ENCODE peak calls at places on chromosomes 13 and 19, in nine cellular contexts. J is ovary, P is BJ, A is neural progenitor cell, Q is foreskin fibroblast, S is WTC11, M is ascending aorta, W is activated B cell treated with CpG ODN at 0.5 μM for 24 hours, N is colonic mucosa. U is an unnamed sample.

GRCh38 chr19:15992014-15992413 is 43.2 kb downstream of the OR10H4 start:
- DNase-seq in J (no peak), P (no peak), A (no peak), Q (no peak), S (no peak), M (no peak), W (no peak), N (no peak), U (no peak)

GRCh38 chr19:8490873-8491272 is 11.6 kb downstream of the PRAM1 start:
- DNase-seq in J (no peak), P (no peak), A (no peak), Q (no peak), S (no peak), M (no peak), W (no peak), N (no peak), U (no peak)

GRCh38 chr13:91241249-91241648 is 106.2 kb upstream of the MIR17HG start:
- DNase-seq in J (no peak), P (no peak), A (no peak), Q (no peak), S (no peak), M (no peak), W (no peak), N (no peak), U (no peak)

GRCh38 chr13:66343224-66343828 is 886.8 kb downstream of the PCDH9 start:
- DNase-seq in J (no peak), P (no peak), A (no peak), Q (no peak), S (no peak), M (no peak), W (no peak), N (no peak), U (no peak)

GRCh38 chr19:38506723-38507550 is 73.4 kb downstream of the RYR1 start:
- DNase-seq in J (peak), P (no peak), A (peak), Q (peak), S (peak), M (peak), W (peak), N (peak), U (peak)

GRCh38 chr13:45548281-45548680 is 67.3 kb downstream of the ERICH6B start:
- DNase-seq in J (no peak), P (no peak), A (no peak), Q (no peak), S (no peak), M (no peak), W (no peak), N (no peak), U (no peak)

GRCh38 chr19:47158879-47159509 is 28.4 kb downstream of the SAE1 start:
- DNase-seq in J (no peak), P (no peak), A (no peak), Q (no peak), S (no peak), M (no peak), W (no peak), N (no peak), U (no peak)

GRCh38 chr19:47095707-47096704 is 17.6 kb downstream of the ZC3H4 start:
- DNase-seq in J (no peak), P (no peak), A (no peak), Q (no peak), S (no peak), M (no peak), W (no peak), N (peak), U (no peak)

GRCh38 chr13:50840327-50840726 is 3.2 kb downstream of the DLEU7 start:
- DNase-seq in J (no peak), P (no peak), A (no peak), Q (no peak), S (no peak), M (no peak), W (no peak), N (no peak), U (no peak)

GRCh38 chr13:84446972-84447700 is 564.9 kb upstream of the SLITRK1 start:
- DNase-seq in J (no peak), P (no peak), A (no peak), Q (peak), S (no peak), M (no peak), W (no peak), N (no peak), U (no peak)

GRCh38 chr19:47232422-47233211 is 1.6 kb upstream of the BBC3 start:
- DNase-seq in J (no peak), P (peak), A (no peak), Q (no peak), S (no peak), M (no peak), W (no peak), N (peak), U (no peak)

GRCh38 chr19:2487090-2487489 is 11.2 kb downstream of the GADD45B start:
- DNase-seq in J (no peak), P (no peak), A (no peak), Q (no peak), S (no peak), M (no peak), W (no peak), N (no peak), U (no peak)

GRCh38 chr19:28103916-28104315 is 1109.0 kb downstream of the UQCRFS1 start:
- DNase-seq in J (no peak), P (no peak), A (peak), Q (no peak), S (peak), M (no peak), W (no peak), N (no peak), U (no peak)

GRCh38 chr19:18062043-18062442 is 24.7 kb downstream of the IL12RB1 start:
- DNase-seq in J (no peak), P (no peak), A (no peak), Q (no peak), S (no peak), M (no peak), W (no peak), N (no peak), U (no peak)

GRCh38 chr13:26653310-26653709 is 95.8 kb downstream of the WASF3 start:
- DNase-seq in J (no peak), P (no peak), A (no peak), Q (peak), S (no peak), M (no peak), W (no peak), N (no peak), U (no peak)

GRCh38 chr13:99344610-99345208 is 37.5 kb upstream of the GPR183 start:
- DNase-seq in J (no peak), P (no peak), A (no peak), Q (no peak), S (no peak), M (no peak), W (no peak), N (no peak), U (no peak)

GRCh38 chr13:98172570-98173405 is 4.3 kb downstream of the RNF113B start:
- DNase-seq in J (no peak), P (no peak), A (no peak), Q (no peak), S (no peak), M (no peak), W (no peak), N (no peak), U (no peak)

GRCh38 chr13:51881296-51881695 is 19.5 kb downstream of the CCDC70 start:
- DNase-seq in J (no peak), P (no peak), A (no peak), Q (no peak), S (no peak), M (peak), W (no peak), N (no peak), U (no peak)

GRCh38 chr13:113843864-113844556 is 19.9 kb downstream of the GAS6 start:
- DNase-seq in J (no peak), P (no peak), A (no peak), Q (no peak), S (no peak), M (no peak), W (no peak), N (no peak), U (no peak)

GRCh38 chr13:113846639-113847318 is 17.1 kb downstream of the GAS6 start:
- DNase-seq in J (peak), P (no peak), A (no peak), Q (no peak), S (peak), M (peak), W (no peak), N (no peak), U (no peak)

GRCh38 chr13:113848020-113848419 is 15.9 kb downstream of the GAS6 start:
- DNase-seq in J (peak), P (no peak), A (no peak), Q (no peak), S (no peak), M (peak), W (no peak), N (peak), U (no peak)

GRCh38 chr13:113845055-113845454 is 18.8 kb downstream of the GAS6 start:
- DNase-seq in J (no peak), P (no peak), A (no peak), Q (no peak), S (no peak), M (peak), W (no peak), N (no peak), U (no peak)

GRCh38 chr13:113845723-113846638 is 17.9 kb downstream of the GAS6 start:
- DNase-seq in J (no peak), P (no peak), A (no peak), Q (no peak), S (no peak), M (peak), W (no peak), N (no peak), U (no peak)
- TF ChIP-seq CTCF in J (no peak), P (no peak), A (no peak), Q (no peak), S (no peak), M (no peak), W (no peak), N (no peak), U (no peak)

DNA sequence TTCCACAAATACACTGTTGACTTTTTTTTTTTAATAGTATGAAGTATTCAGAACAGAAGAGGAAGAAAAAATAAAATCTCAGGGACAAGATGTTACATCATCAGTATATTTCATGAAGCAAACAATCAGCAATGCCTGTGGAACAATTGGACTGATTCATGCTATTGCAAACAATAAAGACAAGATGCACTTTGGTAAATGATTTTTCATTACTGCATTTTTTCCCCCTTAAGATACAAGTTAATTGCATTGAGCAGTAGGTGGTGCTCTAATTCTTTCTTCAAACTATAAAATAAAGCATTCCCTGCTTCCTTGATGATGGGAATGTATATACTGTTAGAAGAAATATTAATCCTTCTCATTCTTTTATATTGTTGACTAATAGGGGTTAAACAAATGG is 17.1 kb downstream of the UCHL3 start:
- DNase-seq in J (no peak), P (peak), A (no peak), Q (peak), S (no peak), M (no peak), W (no peak), N (no peak), U (no peak)
- TF ChIP-seq CTCF in J (no peak), P (peak), A (peak), Q (peak), S (no peak), M (peak), W (no peak), N (no peak), U (peak)

GRCh38 chr13:20136781-20137703 is 23.8 kb downstream of the GJA3 start:
- DNase-seq in J (no peak), P (no peak), A (peak), Q (no peak), S (peak), M (no peak), W (no peak), N (peak), U (no peak)
- TF ChIP-seq CTCF in J (no peak), P (peak), A (peak), Q (peak), S (no peak), M (peak), W (no peak), N (no peak), U (peak)

GRCh38 chr13:77506874-77507273 is 28.6 kb upstream of the SCEL start:
- DNase-seq in J (no peak), P (no peak), A (no peak), Q (no peak), S (no peak), M (no peak), W (no peak), N (no peak), U (no peak)
- TF ChIP-seq CTCF in J (no peak), P (no peak), A (peak), Q (no peak), S (no peak), M (no peak), W (no peak), N (no peak), U (peak)

GRCh38 chr19:44796701-44797115 is 12.2 kb upstream of the BCAM start:
- DNase-seq in J (no peak), P (no peak), A (peak), Q (no peak), S (no peak), M (no peak), W (no peak), N (no peak), U (no peak)
- TF ChIP-seq CTCF in J (no peak), P (no peak), A (no peak), Q (no peak), S (no peak), M (no peak), W (no peak), N (no peak), U (no peak)

DNA sequence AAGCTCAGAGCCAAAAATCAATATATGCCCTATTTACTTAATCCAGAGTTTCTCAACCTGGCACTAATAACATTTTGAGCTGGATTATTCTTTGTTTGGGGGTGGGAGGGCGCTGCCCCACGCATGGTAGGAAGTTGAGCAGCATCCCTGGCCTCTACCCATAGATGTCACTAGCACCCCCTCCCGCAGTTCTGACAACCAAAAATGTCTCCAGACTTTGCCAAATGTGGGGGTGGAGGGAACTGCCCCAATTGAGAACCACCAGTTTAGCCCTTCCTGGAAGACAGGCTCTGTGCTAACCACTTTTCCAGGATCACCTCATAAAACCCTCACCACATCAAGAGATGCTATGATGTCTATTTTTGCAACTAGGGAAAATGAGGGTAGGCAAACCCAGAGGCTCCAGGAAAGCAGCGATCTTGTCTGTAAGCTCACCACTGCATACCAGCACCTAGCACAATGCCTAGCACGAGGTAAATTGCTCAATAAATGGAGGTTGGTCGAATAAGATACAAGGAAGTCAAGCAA is 1.1 kb downstream of the TRIR start:
- DNase-seq in J (no peak), P (no peak), A (peak), Q (peak), S (no peak), M (no peak), W (no peak), N (peak), U (no peak)
- TF ChIP-seq CTCF in J (no peak), P (peak), A (peak), Q (peak), S (no peak), M (no peak), W (no peak), N (peak), U (peak)

GRCh38 chr19:35331551-35332214 is 2.7 kb downstream of the CD22 start:
- DNase-seq in J (no peak), P (no peak), A (no peak), Q (no peak), S (no peak), M (no peak), W (no peak), N (no peak), U (no peak)

GRCh38 chr19:35330475-35330874 is 1.5 kb downstream of the CD22 start:
- DNase-seq in J (no peak), P (no peak), A (no peak), Q (no peak), S (no peak), M (no peak), W (peak), N (no peak), U (no peak)

GRCh38 chr19:35328851-35329285 is at the start of gene CD22:
- DNase-seq in J (no peak), P (no peak), A (no peak), Q (no peak), S (no peak), M (no peak), W (peak), N (no peak), U (no peak)

GRCh38 chr19:35329323-35329722 is 336 bp downstream of the CD22 start:
- DNase-seq in J (no peak), P (no peak), A (no peak), Q (no peak), S (no peak), M (no peak), W (no peak), N (no peak), U (no peak)

GRCh38 chr19:35327642-35328041 is 1.3 kb upstream of the CD22 start:
- DNase-seq in J (no peak), P (no peak), A (peak), Q (no peak), S (peak), M (no peak), W (no peak), N (no peak), U (no peak)
- TF ChIP-seq CTCF in J (no peak), P (peak), A (peak), Q (peak), S (no peak), M (no peak), W (no peak), N (no peak), U (no peak)

U was measured in AG09319.